ENCODE peak calls at places on chromosomes 6 and 20, in nine cellular contexts. O is cardiac muscle cell; A is CD8-positive, alpha-beta T cell; I is kidney epithelial cell; P is AG04449; Q is AG10803; K is foreskin fibroblast; X is stomach; D is MM.1S. V is an unnamed sample.

GRCh38 chr6:32840604-32841246 is 2.2 kb upstream of the TAP2 start:
- DNase-seq in O (no peak), A (peak), I (no peak), P (no peak), Q (no peak), K (no peak), X (no peak), D (no peak), V (no peak)

GRCh38 chr6:168060521-168060931 is 18.5 kb downstream of the FRMD1 start:
- DNase-seq in O (peak), A (no peak), I (peak), P (no peak), Q (peak), K (no peak), X (peak), D (no peak), V (no peak)

GRCh38 chr6:44831002-44831610 is 443.6 kb downstream of the CDC5L start:
- DNase-seq in O (peak), A (no peak), I (no peak), P (peak), Q (peak), K (no peak), X (no peak), D (no peak), V (no peak)

GRCh38 chr6:123091091-123091895 is 95.3 kb downstream of the CLVS2 start:
- DNase-seq in O (no peak), A (no peak), I (peak), P (no peak), Q (no peak), K (peak), X (peak), D (no peak), V (no peak)

GRCh38 chr20:61387204-61387958 is 135.3 kb downstream of the CDH4 start:
- DNase-seq in O (peak), A (no peak), I (no peak), P (no peak), Q (peak), K (peak), X (no peak), D (no peak), V (no peak)

GRCh38 chr6:79898076-79898475 is 49.3 kb downstream of the ELOVL4 start:
- DNase-seq in O (no peak), A (no peak), I (no peak), P (no peak), Q (no peak), K (no peak), X (no peak), D (no peak), V (no peak)

GRCh38 chr6:63441266-63441956 is 121.6 kb upstream of the LGSN start:
- DNase-seq in O (peak), A (no peak), I (no peak), P (no peak), Q (no peak), K (no peak), X (no peak), D (no peak), V (no peak)

GRCh38 chr20:44431502-44432234 is 44.0 kb upstream of the TTPAL start:
- DNase-seq in O (no peak), A (no peak), I (no peak), P (no peak), Q (no peak), K (no peak), X (no peak), D (no peak), V (no peak)

GRCh38 chr6:144262470-144263369 is 22.4 kb upstream of the UTRN start:
- DNase-seq in O (no peak), A (peak), I (no peak), P (no peak), Q (no peak), K (no peak), X (no peak), D (no peak), V (no peak)

GRCh38 chr6:148599967-148600426 is 146.8 kb upstream of the UST start:
- DNase-seq in O (no peak), A (no peak), I (no peak), P (no peak), Q (no peak), K (no peak), X (no peak), D (no peak), V (no peak)

GRCh38 chr6:21593927-21594421 is 423 bp downstream of the SOX4 start:
- DNase-seq in O (peak), A (peak), I (no peak), P (no peak), Q (peak), K (peak), X (peak), D (peak), V (no peak)

GRCh38 chr6:159736908-159737307 is 9.6 kb downstream of the WTAP start:
- DNase-seq in O (no peak), A (no peak), I (no peak), P (no peak), Q (no peak), K (no peak), X (no peak), D (no peak), V (no peak)

GRCh38 chr20:44412402-44413144 is 57.1 kb downstream of the HNF4A start:
- DNase-seq in O (no peak), A (no peak), I (no peak), P (no peak), Q (no peak), K (no peak), X (no peak), D (no peak), V (no peak)

GRCh38 chr6:157381631-157382621 is 936 bp downstream of the ZDHHC14 start:
- DNase-seq in O (peak), A (peak), I (no peak), P (no peak), Q (peak), K (peak), X (peak), D (peak), V (no peak)

GRCh38 chr20:23027721-23028120 is 7.4 kb upstream of the SSTR4 start:
- DNase-seq in O (no peak), A (no peak), I (no peak), P (no peak), Q (no peak), K (no peak), X (no peak), D (no peak), V (no peak)

GRCh38 chr6:39037082-39037487 is 11.5 kb upstream of the GLP1R start:
- DNase-seq in O (no peak), A (no peak), I (no peak), P (no peak), Q (no peak), K (no peak), X (no peak), D (no peak), V (no peak)

GRCh38 chr6:170140129-170140528 is 150.7 kb downstream of the DLL1 start:
- DNase-seq in O (no peak), A (no peak), I (no peak), P (no peak), Q (no peak), K (no peak), X (no peak), D (no peak), V (no peak)

GRCh38 chr20:54284928-54285704 is 77.2 kb downstream of the PFDN4 start:
- DNase-seq in O (no peak), A (no peak), I (no peak), P (no peak), Q (no peak), K (no peak), X (no peak), D (no peak), V (no peak)
- H3K4me3 ChIP-seq in O (no peak), A (no peak), I (no peak), P (no peak), Q (no peak), K (no peak), X (no peak), D (no peak), V (no peak)

DNA sequence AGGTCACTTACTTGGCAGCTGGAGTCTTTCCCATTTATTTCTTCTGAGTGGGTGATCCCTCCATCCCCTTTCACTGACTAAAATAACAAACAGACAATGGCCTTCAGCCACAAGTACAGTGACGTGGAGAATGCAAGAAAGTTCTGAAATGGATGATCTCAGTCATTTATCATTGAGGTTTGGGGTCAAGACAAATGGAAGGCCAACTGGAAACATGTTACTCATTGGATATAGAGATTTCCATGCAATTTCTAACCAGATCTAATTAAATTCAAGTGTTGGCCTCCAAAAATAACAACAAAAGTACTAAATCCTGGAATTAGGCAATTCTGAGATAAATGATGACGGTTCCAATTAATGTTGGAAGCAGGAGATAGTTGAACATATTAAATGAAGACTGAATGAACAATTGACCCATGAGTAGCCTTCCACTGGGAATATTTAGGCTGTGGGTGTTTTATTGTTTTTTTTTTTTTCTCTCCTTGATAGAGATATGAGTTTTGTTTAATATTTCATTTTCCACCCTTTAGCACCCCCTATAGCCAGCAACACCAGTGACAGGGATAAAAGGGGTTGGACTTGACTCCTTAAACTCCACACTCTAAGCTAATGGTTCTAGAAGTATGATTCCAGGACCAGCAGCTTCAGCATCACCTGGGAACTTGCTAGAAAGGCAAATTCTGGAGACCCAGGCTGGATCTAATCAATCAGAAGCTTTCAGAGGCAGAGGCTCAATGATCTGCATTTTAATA is 112.8 kb downstream of the BCAS1 start:
- DNase-seq in O (no peak), A (no peak), I (no peak), P (no peak), Q (peak), K (peak), X (no peak), D (no peak), V (no peak)
- TF ChIP-seq CTCF in O (peak), A (no peak), I (no peak), P (no peak), Q (peak), K (peak), X (no peak), D (no peak), V (peak)

GRCh38 chr20:32191873-32192272 is 15.7 kb downstream of the PLAGL2 start:
- DNase-seq in O (no peak), A (no peak), I (no peak), P (no peak), Q (peak), K (no peak), X (no peak), D (no peak), V (no peak)
- H3K4me3 ChIP-seq in O (no peak), A (no peak), I (no peak), P (no peak), Q (no peak), K (no peak), X (no peak), D (no peak), V (no peak)

DNA sequence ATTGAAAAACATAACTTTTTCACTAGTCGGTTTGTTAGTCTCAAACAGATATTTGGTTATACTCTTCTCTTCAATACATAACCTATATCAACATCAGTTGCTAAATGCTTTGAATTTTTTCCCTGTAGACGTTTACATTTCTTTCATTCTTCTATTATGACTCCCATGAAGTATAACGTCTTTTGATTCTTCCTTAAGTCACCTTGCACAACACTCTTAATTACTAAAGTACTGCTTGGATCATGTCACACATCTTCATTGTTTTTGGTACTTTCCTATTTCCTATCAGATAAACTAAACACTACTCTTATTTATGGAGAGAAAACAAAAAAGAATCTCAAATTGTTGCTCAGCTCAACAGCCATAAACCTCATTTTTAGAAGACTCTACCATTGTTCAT is 23.0 kb upstream of the BMP5 start:
- DNase-seq in O (no peak), A (no peak), I (no peak), P (no peak), Q (peak), K (peak), X (no peak), D (no peak), V (no peak)
- TF ChIP-seq CTCF in O (no peak), A (no peak), I (no peak), P (no peak), Q (no peak), K (no peak), X (no peak), D (no peak), V (no peak)

GRCh38 chr6:104941694-104942177 is 15.2 kb upstream of the LIN28B start:
- DNase-seq in O (peak), A (no peak), I (no peak), P (no peak), Q (no peak), K (no peak), X (no peak), D (no peak), V (no peak)
- H3K4me3 ChIP-seq in O (peak), A (peak), I (no peak), P (peak), Q (peak), K (peak), X (no peak), D (no peak), V (no peak)

DNA sequence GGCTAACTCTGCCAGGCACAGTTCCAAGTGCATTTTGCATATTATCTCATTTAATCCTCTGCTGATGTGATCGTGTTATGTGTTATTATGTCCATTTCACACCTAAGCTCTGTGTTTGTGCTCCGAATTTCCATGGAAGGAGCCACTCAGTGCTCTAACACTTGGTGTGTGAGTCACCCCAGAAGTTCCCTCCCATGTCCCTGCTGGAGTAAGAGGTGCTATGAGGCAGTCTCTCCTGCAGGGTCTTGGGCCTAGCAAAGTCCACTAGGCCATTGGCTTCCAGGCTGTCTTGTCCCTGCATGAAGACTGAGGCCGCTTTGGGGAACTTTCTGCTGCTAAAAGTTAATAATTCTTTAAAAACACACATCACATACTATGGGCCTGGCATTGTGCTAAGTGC is 405.9 kb upstream of the SULF2 start:
- DNase-seq in O (no peak), A (no peak), I (no peak), P (no peak), Q (no peak), K (no peak), X (no peak), D (no peak), V (no peak)
- TF ChIP-seq CTCF in O (no peak), A (no peak), I (no peak), P (peak), Q (no peak), K (no peak), X (no peak), D (no peak), V (no peak)

DNA sequence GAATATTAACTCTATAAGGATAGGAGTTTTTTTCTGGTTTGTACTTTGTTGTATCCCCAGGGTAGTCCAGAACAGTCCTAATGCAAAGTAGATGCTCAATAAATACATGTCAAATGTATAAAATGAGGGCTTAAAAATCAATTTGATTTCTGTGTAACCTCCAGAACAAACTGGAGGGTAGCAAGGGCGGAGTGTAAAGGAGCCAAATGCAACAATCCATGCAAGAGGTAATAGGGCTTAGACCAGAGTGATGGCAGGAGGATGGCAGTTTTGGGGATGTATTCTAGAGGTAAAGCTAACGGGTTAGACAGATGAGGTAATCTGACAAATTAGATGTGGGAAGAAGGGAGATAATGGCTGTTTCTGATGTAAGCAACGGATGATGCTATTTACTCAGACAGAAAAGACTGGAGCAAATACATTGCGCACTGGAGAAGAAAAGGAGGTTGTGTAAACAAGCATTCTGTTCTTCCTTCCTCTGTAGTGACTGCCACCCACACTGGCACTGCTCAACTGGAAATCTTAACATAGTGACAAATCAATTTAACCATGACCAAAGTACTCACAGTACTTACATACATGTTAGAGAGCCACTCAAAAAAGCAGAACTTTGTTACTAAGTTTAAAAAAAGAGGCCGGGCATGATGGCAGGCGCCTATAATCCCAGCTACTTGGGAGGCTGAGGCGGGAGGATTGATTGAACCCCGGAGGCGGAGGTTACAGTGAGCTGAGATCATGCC is 2.0 kb downstream of the ZNF318 start:
- DNase-seq in O (no peak), A (no peak), I (no peak), P (no peak), Q (no peak), K (no peak), X (no peak), D (no peak), V (no peak)
- H3K4me3 ChIP-seq in O (no peak), A (no peak), I (no peak), P (no peak), Q (peak), K (peak), X (peak), D (no peak), V (peak)

V was measured in GM12864.